ENCODE peak calls at places on chromosome 3, in four cellular contexts. L is colonic mucosa, R is MM.1S, E is GM10248. I is an unnamed sample.

GRCh38 chr3:165256554-165256953 is 60.4 kb upstream of the SLITRK3 start:
- DNase-seq in L (no peak), R (peak), E (no peak), I (no peak)

GRCh38 chr3:182182531-182182968 is 470.8 kb downstream of the SOX2 start:
- DNase-seq in L (no peak), R (no peak), E (no peak), I (no peak)

GRCh38 chr3:100789582-100789981 is 80.3 kb downstream of the TFG start:
- DNase-seq in L (no peak), R (no peak), E (no peak), I (no peak)

GRCh38 chr3:31288641-31289100 is 244.1 kb upstream of the STT3B start:
- DNase-seq in L (peak), R (peak), E (no peak), I (peak)

GRCh38 chr3:141738636-141739363 is 702 bp downstream of the RNF7 start:
- DNase-seq in L (peak), R (peak), E (no peak), I (no peak)

GRCh38 chr3:179768080-179768479 is 115.2 kb downstream of the USP13 start:
- DNase-seq in L (peak), R (no peak), E (no peak), I (peak)

GRCh38 chr3:49619649-49620048 is 54.5 kb upstream of the APEH start:
- DNase-seq in L (no peak), R (no peak), E (no peak), I (no peak)

GRCh38 chr3:150216041-150216811 is 191.9 kb upstream of the TSC22D2 start:
- DNase-seq in L (no peak), R (no peak), E (no peak), I (no peak)

GRCh38 chr3:30324587-30324986 is 281.8 kb upstream of the TGFBR2 start:
- DNase-seq in L (peak), R (no peak), E (no peak), I (no peak)

GRCh38 chr3:129482721-129483120 is 42.7 kb downstream of the IFT122 start:
- DNase-seq in L (no peak), R (no peak), E (no peak), I (no peak)

GRCh38 chr3:143977326-143978262 is 6.0 kb downstream of the DIPK2A start:
- DNase-seq in L (no peak), R (peak), E (peak), I (no peak)

GRCh38 chr3:21624514-21624913 is 126.5 kb downstream of the ZNF385D start:
- DNase-seq in L (no peak), R (no peak), E (no peak), I (no peak)

GRCh38 chr3:15476378-15476777 is 45.1 kb downstream of the COLQ start:
- DNase-seq in L (no peak), R (no peak), E (no peak), I (no peak)

GRCh38 chr3:130341388-130341787 is 4.1 kb upstream of the COL6A5 start:
- DNase-seq in L (no peak), R (no peak), E (no peak), I (no peak)

GRCh38 chr3:130546920-130547679 is 30.1 kb downstream of the COL6A6 start:
- DNase-seq in L (no peak), R (no peak), E (no peak), I (no peak)

GRCh38 chr3:149969110-149969944 is 1.4 kb downstream of the PFN2 start:
- DNase-seq in L (peak), R (no peak), E (no peak), I (peak)

GRCh38 chr3:46950177-46950576 is 26.4 kb downstream of the CCDC12 start:
- DNase-seq in L (no peak), R (no peak), E (no peak), I (no peak)

GRCh38 chr3:132064114-132064513 is 29.3 kb upstream of the CPNE4 start:
- DNase-seq in L (no peak), R (no peak), E (no peak), I (no peak)

GRCh38 chr3:151328298-151329036 is 882 bp downstream of the P2RY13 start:
- DNase-seq in L (no peak), R (no peak), E (no peak), I (no peak)
- TF ChIP-seq CTCF in L (no peak), R (no peak), E (no peak), I (no peak)

GRCh38 chr3:2711081-2711480 is 399.1 kb downstream of the IL5RA start:
- DNase-seq in L (no peak), R (no peak), E (no peak), I (no peak)

GRCh38 chr3:2714856-2715255 is 395.3 kb downstream of the IL5RA start:
- DNase-seq in L (no peak), R (peak), E (peak), I (no peak)

DNA sequence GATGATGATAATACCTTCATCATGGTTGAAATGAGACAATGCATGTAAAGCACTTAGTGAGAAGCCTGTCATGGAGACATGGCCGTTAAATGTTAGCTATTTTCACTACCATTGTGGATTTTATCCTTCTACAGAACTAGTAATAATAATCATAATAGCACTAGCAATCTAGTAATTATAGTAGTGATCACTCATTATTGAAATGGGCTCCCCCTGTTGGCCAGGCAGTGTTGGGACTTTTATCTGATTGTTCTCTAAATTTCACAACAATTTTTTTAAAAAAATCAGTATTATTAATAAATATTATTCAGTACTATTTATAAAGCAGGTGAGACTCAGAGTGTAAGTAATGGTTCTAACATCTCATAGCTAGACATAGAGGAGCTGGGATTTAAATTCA is 396.3 kb downstream of the IL5RA start:
- DNase-seq in L (no peak), R (no peak), E (no peak), I (no peak)
- TF ChIP-seq CTCF in L (peak), R (peak), E (peak), I (no peak)

GRCh38 chr3:44568561-44568960 is 13.6 kb downstream of the ZKSCAN7 start:
- DNase-seq in L (no peak), R (no peak), E (no peak), I (no peak)
- TF ChIP-seq CTCF in L (no peak), R (no peak), E (no peak), I (no peak)

GRCh38 chr3:113602256-113602655 is 69.9 kb downstream of the SIDT1 start:
- DNase-seq in L (no peak), R (no peak), E (no peak), I (no peak)
- TF ChIP-seq CTCF in L (no peak), R (no peak), E (no peak), I (no peak)

GRCh38 chr3:172094621-172095557 is 55.5 kb downstream of the FNDC3B start:
- DNase-seq in L (no peak), R (peak), E (peak), I (no peak)
- TF ChIP-seq CTCF in L (no peak), R (peak), E (peak), I (no peak)

GRCh38 chr3:185825639-185826481 is 1.0 kb upstream of the IGF2BP2 start:
- DNase-seq in L (peak), R (peak), E (peak), I (peak)
- TF ChIP-seq CTCF in L (no peak), R (no peak), E (no peak), I (no peak)

DNA sequence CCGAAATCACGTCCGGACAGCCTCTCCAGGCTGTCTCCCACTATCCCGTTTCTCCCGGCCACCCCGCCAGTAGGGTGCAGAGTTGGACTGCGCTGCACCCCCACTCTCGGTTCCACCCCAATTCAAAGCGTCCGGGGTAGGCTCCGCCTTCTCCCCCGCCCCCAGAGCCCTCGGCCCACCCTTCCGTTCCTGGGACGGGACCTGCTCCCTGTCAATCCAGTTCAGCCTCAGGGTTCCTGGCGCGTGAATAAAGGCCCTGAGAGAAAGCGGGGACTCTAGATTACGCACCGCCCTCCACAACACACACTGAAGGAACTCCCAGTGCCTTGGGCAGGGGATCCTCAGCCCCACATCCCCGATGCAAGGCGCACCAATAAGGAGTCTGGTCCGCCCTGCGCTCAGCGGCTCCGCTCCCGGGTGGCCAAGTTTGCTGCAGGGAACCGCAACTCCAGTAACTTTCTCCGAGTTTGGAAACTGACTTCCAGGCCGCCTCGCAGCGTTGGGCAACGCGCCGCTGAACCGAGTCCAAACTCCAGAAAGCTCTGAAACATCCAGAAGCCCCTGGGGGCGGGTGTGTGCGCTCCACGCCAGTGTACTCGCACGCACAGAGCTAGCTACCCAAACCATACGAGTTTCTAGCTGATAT is 1.9 kb downstream of the ADAMTS9 start:
- DNase-seq in L (peak), R (no peak), E (peak), I (peak)
- TF ChIP-seq CTCF in L (peak), R (no peak), E (no peak), I (no peak)

DNA sequence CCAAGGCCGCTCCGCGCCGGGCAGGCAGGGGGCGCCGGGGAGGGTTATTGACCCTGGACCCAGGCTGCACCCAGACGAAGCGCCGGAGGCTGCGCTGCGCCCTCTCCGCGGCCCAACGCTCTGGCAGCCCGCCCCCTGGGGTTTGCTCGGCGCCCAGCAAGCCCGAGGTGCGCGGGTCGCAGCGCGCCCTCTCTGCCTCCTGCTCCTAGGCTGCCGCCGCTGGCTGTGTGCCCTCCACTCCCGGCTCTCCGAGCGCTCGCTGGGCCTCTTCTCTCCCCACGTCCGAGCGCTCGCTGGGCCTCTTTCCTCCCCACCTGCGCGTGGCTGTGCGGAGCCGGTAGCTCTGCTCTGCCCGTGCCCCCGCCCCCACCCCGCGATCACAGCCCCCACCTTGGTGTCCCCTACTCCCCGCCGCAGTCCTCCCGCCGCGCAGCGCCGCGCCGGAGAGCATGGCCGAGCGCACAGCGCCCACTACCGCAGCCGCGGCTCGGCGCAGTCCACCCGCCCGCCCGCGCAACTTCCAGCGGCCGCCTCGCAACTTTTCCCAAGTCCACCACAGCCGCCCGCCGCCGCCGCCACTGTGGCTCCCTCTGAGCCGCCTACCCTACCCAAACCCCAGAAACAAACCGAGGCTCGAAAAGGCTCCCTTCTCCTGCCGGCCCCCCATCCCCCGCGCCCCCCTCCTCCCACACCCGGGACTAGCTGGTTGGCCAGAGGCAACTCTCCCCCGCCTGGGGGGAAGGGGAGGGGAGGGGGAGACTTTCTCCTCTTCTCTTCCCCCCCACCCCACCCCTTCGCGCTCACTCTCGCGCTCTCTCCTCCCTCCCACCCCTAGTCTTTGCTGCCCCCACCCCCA is 1.1 kb downstream of the MECOM start:
- DNase-seq in L (peak), R (peak), E (peak), I (peak)
- TF ChIP-seq CTCF in L (peak), R (peak), E (peak), I (peak)

GRCh38 chr3:51719413-51720025 is 12.7 kb downstream of the GRM2 start:
- DNase-seq in L (no peak), R (no peak), E (peak), I (no peak)
- TF ChIP-seq CTCF in L (no peak), R (no peak), E (no peak), I (peak)

I was measured in endothelial cell.